ENCODE peak calls at places on chromosome 6, in four cellular contexts. C, W, M and Q are unnamed samples.

GRCh38 chr6:91487729-91488392 is 901.0 kb upstream of the MAP3K7 start:
- DNase-seq in C (no peak), W (no peak), M (no peak), Q (no peak)

GRCh38 chr6:35443341-35444030 is 8.7 kb upstream of the FANCE start:
- DNase-seq in C (no peak), W (no peak), M (no peak), Q (no peak)

GRCh38 chr6:34556031-34556471 is at the start of gene SPDEF:
- DNase-seq in C (no peak), W (no peak), M (no peak), Q (no peak)

GRCh38 chr6:163790296-163790840 is 375.9 kb downstream of the QKI start:
- DNase-seq in C (no peak), W (no peak), M (no peak), Q (no peak)

GRCh38 chr6:148307400-148307799 is 35.2 kb upstream of the SASH1 start:
- DNase-seq in C (no peak), W (no peak), M (peak; percentile 26), Q (no peak)

GRCh38 chr6:159979136-159979874 is 10.4 kb downstream of the IGF2R start:
- DNase-seq in C (peak; percentile 24), W (peak; percentile 67), M (peak; percentile 91), Q (peak; percentile 79)

GRCh38 chr6:142566628-142567396 is 265.0 kb downstream of the ADGRG6 start:
- DNase-seq in C (no peak), W (peak; percentile 51), M (peak; percentile 64), Q (peak; percentile 3)

GRCh38 chr6:5506149-5506548 is 244.8 kb downstream of the FARS2 start:
- DNase-seq in C (no peak), W (peak; percentile 23), M (no peak), Q (no peak)

GRCh38 chr6:36033935-36034334 is 6.3 kb downstream of the MAPK14 start:
- DNase-seq in C (no peak), W (no peak), M (peak; percentile 36), Q (peak; percentile 17)

GRCh38 chr6:99603421-99604160 is 3.0 kb upstream of the PRDM13 start:
- DNase-seq in C (peak; percentile 23), W (peak; percentile 58), M (peak; percentile 28), Q (peak; percentile 16)

GRCh38 chr6:27894839-27895762 is 17.1 kb downstream of the OR2B2 start:
- DNase-seq in C (no peak), W (peak; percentile 53), M (peak; percentile 92), Q (peak; percentile 79)

GRCh38 chr6:33589723-33590530 is 9.9 kb upstream of the BAK1 start:
- DNase-seq in C (no peak), W (peak; percentile 79), M (peak; percentile 99), Q (peak; percentile 42)

GRCh38 chr6:50655848-50656453 is 57.4 kb upstream of the TFAP2D start:
- DNase-seq in C (no peak), W (peak; percentile 12), M (peak; percentile 33), Q (no peak)

GRCh38 chr6:11815231-11815630 is 36.6 kb upstream of the ADTRP start:
- DNase-seq in C (no peak), W (no peak), M (peak; percentile 50), Q (no peak)

GRCh38 chr6:75419408-75419807 is 74.2 kb downstream of the FILIP1 start:
- DNase-seq in C (no peak), W (no peak), M (no peak), Q (no peak)

GRCh38 chr6:163132050-163132750 is 282.3 kb upstream of the QKI start:
- DNase-seq in C (no peak), W (no peak), M (no peak), Q (no peak)

GRCh38 chr6:4961322-4962168 is 42.3 kb downstream of the RPP40 start:
- DNase-seq in C (no peak), W (no peak), M (no peak), Q (no peak)

GRCh38 chr6:118280210-118280609 is 267.9 kb upstream of the PLN start:
- DNase-seq in C (no peak), W (peak; percentile 36), M (peak; percentile 27), Q (no peak)

GRCh38 chr6:119349341-119350201 is at the start of gene MAN1A1:
- DNase-seq in C (peak; percentile 93), W (peak; percentile 98), M (peak; percentile 68), Q (peak; percentile 94)

GRCh38 chr6:149140137-149140909 is 177.2 kb upstream of the TAB2 start:
- DNase-seq in C (no peak), W (peak; percentile 27), M (no peak), Q (peak; percentile 61)

GRCh38 chr6:148514091-148514850 is 171.6 kb downstream of the SASH1 start:
- DNase-seq in C (no peak), W (no peak), M (no peak), Q (no peak)

GRCh38 chr6:16876201-16876600 is 114.9 kb upstream of the ATXN1 start:
- DNase-seq in C (no peak), W (no peak), M (peak; percentile 89), Q (no peak)

GRCh38 chr6:148559848-148560433 is 186.9 kb upstream of the UST start:
- DNase-seq in C (peak; percentile 83), W (peak; percentile 85), M (peak; percentile 56), Q (peak; percentile 65)

GRCh38 chr6:111925296-111925695 is 52.0 kb upstream of the FYN start:
- DNase-seq in C (no peak), W (no peak), M (peak; percentile 91), Q (no peak)

GRCh38 chr6:138187156-138187555 is 25.4 kb downstream of the ARFGEF3 start:
- DNase-seq in C (no peak), W (no peak), M (no peak), Q (no peak)

GRCh38 chr6:13299909-13300308 is 28.4 kb downstream of the TBC1D7 start:
- DNase-seq in C (no peak), W (no peak), M (no peak), Q (no peak)

GRCh38 chr6:2915150-2915549 is 12.0 kb upstream of the SERPINB9 start:
- DNase-seq in C (no peak), W (no peak), M (no peak), Q (no peak)

GRCh38 chr6:63806573-63806913 is 170.9 kb downstream of the PHF3 start:
- DNase-seq in C (no peak), W (no peak), M (no peak), Q (no peak)

GRCh38 chr6:111989743-111990142 is 64.2 kb upstream of the CCN6 start:
- DNase-seq in C (no peak), W (no peak), M (no peak), Q (peak; percentile 40)

GRCh38 chr6:148521586-148521985 is 178.9 kb downstream of the SASH1 start:
- DNase-seq in C (no peak), W (no peak), M (peak; percentile 61), Q (no peak)

GRCh38 chr6:128139519-128139918 is 238.7 kb upstream of the THEMIS start:
- DNase-seq in C (no peak), W (no peak), M (peak; percentile 80), Q (no peak)

GRCh38 chr6:123000244-123000770 is 4.3 kb downstream of the CLVS2 start:
- DNase-seq in C (no peak), W (no peak), M (no peak), Q (no peak)

GRCh38 chr6:43107344-43108062 is 31.4 kb downstream of the PTK7 start:
- DNase-seq in C (no peak), W (no peak), M (no peak), Q (no peak)

GRCh38 chr6:101666256-101666655 is 272.7 kb downstream of the GRIK2 start:
- DNase-seq in C (no peak), W (no peak), M (peak; percentile 89), Q (no peak)

GRCh38 chr6:157961829-157962228 is 19.8 kb upstream of the SYNJ2 start:
- DNase-seq in C (no peak), W (no peak), M (no peak), Q (no peak)

GRCh38 chr6:53179961-53180651 is 31.5 kb upstream of the GCM1 start:
- DNase-seq in C (peak; percentile 25), W (no peak), M (no peak), Q (peak; percentile 41)

GRCh38 chr6:6923605-6924004 is 184.2 kb upstream of the RREB1 start:
- DNase-seq in C (no peak), W (no peak), M (no peak), Q (no peak)

GRCh38 chr6:63935732-63936131 is 300.1 kb downstream of the PHF3 start:
- DNase-seq in C (no peak), W (no peak), M (no peak), Q (no peak)